ENCODE peak calls at places on chromosomes 2 and 18, in five cellular contexts. S is HepG2, Y is HCT116, B is K562, P is GM12878. O is an unnamed sample.

GRCh38 chr2:54143780-54144179 is 28.4 kb downstream of the ACYP2 start:
- DNase-seq in B (no peak), S (peak), Y (no peak), P (no peak), O (no peak)

GRCh38 chr2:173427887-173428683 is 73.4 kb downstream of the CDCA7 start:
- DNase-seq in Y (no peak), P (no peak), S (peak), B (no peak), O (no peak)

GRCh38 chr2:172513524-172513900 is 42.4 kb upstream of the PDK1 start:
- DNase-seq in S (no peak), B (no peak), P (no peak), Y (no peak), O (no peak)

GRCh38 chr2:240614391-240614790 is 10.9 kb upstream of the GPR35 start:
- DNase-seq in B (no peak), P (no peak), S (no peak), Y (no peak), O (no peak)

GRCh38 chr2:196415384-196415783 is 224.1 kb upstream of the CCDC150 start:
- DNase-seq in B (no peak), P (no peak), Y (no peak), S (no peak), O (no peak)

GRCh38 chr2:190554357-190555006 is 20.0 kb upstream of the NEMP2 start:
- DNase-seq in P (no peak), B (no peak), Y (no peak), S (peak), O (peak)

GRCh38 chr2:234240917-234241316 is 190.4 kb downstream of the SPP2 start:
- DNase-seq in Y (no peak), B (no peak), P (no peak), S (no peak), O (no peak)

GRCh38 chr2:30871440-30871839 is 64.2 kb upstream of the CAPN13 start:
- DNase-seq in P (no peak), S (no peak), Y (no peak), B (no peak), O (no peak)

GRCh38 chr2:45000341-45000901 is 8.8 kb downstream of the SIX2 start:
- DNase-seq in S (no peak), P (no peak), Y (no peak), B (peak), O (peak)

DNA sequence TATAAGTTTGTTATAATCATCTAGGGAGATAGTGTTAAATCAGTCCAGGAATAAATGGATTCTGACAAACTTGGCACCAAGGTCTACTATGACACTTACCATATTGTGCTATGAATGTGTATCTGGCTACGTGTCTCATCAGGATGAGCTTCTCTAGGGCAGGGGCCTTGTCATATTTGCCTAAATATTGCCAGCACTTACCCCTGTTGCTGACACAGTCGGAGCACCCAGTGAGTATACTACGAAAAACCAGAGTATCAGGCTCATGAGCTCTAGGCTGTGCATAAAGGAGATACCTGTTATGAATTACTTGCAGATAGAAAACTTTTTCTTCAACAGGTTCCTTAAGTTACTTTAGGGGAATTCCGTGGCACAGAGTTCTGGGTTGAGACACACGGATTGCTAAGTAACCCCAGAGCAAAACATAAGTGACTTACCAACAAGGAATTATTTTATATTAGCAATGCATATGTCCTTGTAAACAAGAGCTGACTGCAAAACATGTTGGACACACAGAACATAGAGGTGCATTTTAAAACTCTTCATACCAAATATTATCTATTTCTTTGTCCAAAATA is 7.7 kb upstream of the TTC39C start:
- DNase-seq in P (no peak), S (no peak), B (no peak), Y (no peak), O (no peak)
- TF ChIP-seq REST in P (no peak), S (no peak), B (no peak), Y (no peak), O (no peak)

GRCh38 chr2:104867351-104868080 is 13.6 kb downstream of the POU3F3 start:
- DNase-seq in P (no peak), Y (no peak), S (no peak), B (no peak), O (peak)
- TF ChIP-seq EZH2 in P (no peak), Y (no peak), S (no peak), B (no peak), O (peak)

GRCh38 chr2:160737247-160737646 is 243.6 kb upstream of the RBMS1 start:
- DNase-seq in P (no peak), Y (no peak), S (no peak), B (no peak), O (no peak)

GRCh38 chr2:160736148-160736547 is 242.5 kb upstream of the RBMS1 start:
- DNase-seq in P (no peak), S (no peak), Y (no peak), B (no peak), O (no peak)

GRCh38 chr2:160741271-160741670 is 247.7 kb upstream of the RBMS1 start:
- DNase-seq in B (no peak), Y (no peak), P (no peak), S (no peak), O (no peak)

GRCh38 chr2:160735696-160736095 is 242.1 kb upstream of the RBMS1 start:
- DNase-seq in P (no peak), Y (no peak), B (no peak), S (no peak), O (no peak)

DNA sequence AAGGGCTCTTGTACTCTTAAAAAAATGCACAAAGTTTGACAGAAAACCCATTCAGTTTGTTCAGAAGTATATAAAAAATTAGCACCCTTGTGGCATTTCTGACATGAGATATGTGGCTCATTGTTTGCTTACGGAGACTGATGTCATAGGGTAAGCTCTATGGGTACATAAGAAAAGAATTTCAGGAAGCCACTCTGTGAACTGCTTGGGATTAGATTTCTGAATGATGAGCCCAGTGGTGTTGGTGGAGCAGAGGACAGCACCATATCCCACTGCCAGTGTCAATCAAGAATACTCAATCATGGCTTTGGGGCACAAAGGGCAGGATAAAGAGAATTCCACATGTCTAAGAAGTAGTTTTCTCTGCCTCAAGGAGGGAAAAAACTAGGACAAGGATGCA is 243.0 kb upstream of the RBMS1 start:
- DNase-seq in S (no peak), P (no peak), Y (no peak), B (no peak), O (no peak)
- TF ChIP-seq REST in S (no peak), P (no peak), Y (no peak), B (no peak), O (no peak)

DNA sequence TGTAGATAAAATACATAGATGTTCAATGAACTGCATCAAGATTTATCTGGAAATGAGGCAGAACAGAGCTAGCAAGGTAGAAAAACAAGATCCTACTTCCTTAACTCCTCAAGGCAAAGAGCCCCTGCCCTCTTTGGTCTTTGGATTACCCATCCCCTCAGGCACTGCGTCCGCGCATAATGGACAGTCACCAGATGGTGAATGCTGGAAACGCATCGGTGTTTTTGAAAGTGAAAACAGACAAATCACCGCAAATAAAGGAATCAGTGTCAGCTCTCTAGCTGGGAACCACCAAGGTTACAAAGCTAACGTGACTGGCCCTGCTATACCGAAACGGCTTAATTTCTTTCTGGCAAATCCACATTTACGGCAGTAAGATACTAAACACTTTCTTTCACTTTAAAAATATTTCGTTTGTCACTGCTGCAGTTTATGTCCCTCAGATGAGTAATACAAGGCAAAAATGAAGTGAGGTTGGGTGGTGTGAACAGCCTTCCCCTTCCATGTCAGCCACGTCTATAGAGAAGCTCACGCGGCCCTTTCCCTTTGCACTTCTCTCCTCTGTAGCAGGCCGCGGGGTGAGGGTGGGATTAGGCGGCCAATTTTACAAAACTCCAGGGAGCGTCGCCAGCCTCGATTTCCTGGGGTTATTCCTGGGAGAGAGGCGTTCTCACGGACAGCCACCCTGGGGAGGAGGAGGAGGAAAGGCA is 620 bp upstream of the GALR1 start:
- DNase-seq in P (no peak), S (no peak), Y (no peak), B (no peak), O (peak)
- TF ChIP-seq EZH2 in P (no peak), S (no peak), Y (no peak), B (no peak), O (peak)

GRCh38 chr2:36058953-36059352 is 296.6 kb upstream of the CRIM1 start:
- DNase-seq in S (no peak), P (no peak), B (no peak), Y (no peak), O (no peak)

GRCh38 chr2:36059684-36060083 is 295.9 kb upstream of the CRIM1 start:
- DNase-seq in B (no peak), P (peak), S (no peak), Y (no peak), O (no peak)

GRCh38 chr2:36058076-36058475 is 297.5 kb upstream of the CRIM1 start:
- DNase-seq in Y (no peak), S (no peak), B (no peak), P (no peak), O (no peak)

DNA sequence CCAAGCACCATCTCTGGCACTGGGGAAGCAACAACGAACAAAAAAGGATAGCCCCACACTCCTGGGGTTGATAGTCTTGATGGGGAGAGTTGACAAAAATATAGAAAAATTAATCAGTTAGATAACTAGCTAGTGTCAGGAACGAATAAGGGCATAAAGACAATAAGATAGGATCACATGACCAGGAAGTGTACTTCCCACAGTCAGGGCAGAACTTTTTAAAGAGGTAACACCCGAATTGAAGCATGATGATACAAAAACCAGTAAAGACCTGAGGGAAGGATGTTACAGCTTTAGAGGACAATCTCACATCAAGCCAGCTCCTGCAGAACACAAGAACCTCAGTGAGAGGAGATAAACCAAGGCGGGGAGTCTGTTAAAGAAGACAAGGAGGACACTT is 295.4 kb upstream of the CRIM1 start:
- DNase-seq in S (no peak), B (no peak), P (no peak), Y (no peak), O (no peak)
- TF ChIP-seq REST in S (no peak), B (no peak), P (no peak), Y (no peak), O (no peak)

GRCh38 chr2:156322681-156323211 is 9.8 kb downstream of the NR4A2 start:
- DNase-seq in B (no peak), S (no peak), P (no peak), Y (no peak), O (peak)
- TF ChIP-seq EZH2 in B (no peak), S (no peak), P (peak), Y (no peak), O (peak)

GRCh38 chr2:136255648-136256461 is 137.9 kb upstream of the CXCR4 start:
- DNase-seq in P (no peak), S (no peak), B (no peak), Y (no peak), O (no peak)
- TF ChIP-seq REST in P (no peak), S (no peak), B (no peak), Y (no peak), O (no peak)

GRCh38 chr2:109185801-109186570 is 57.0 kb downstream of the SH3RF3 start:
- DNase-seq in P (no peak), Y (no peak), B (no peak), S (no peak), O (no peak)
- TF ChIP-seq EZH2 in P (no peak), Y (no peak), B (no peak), S (no peak), O (no peak)

GRCh38 chr2:63587814-63588384 is 378 bp downstream of the WDPCP start:
- DNase-seq in Y (no peak), B (no peak), S (no peak), P (no peak), O (peak)
- TF ChIP-seq REST in Y (no peak), B (no peak), S (no peak), P (no peak), O (no peak)

O was measured in GM23338.